ENCODE peak calls at places on chromosomes 12 and 14, in four cellular contexts. V is lung; O is naive thymus-derived CD4-positive, alpha-beta T cell; X is endothelial cell of umbilical vein. T is an unnamed sample. For H3K27me3 and H3K9me3, the result is how much of the 10 kb centered on the place peaks cover.

GRCh38 chr14:29712586-29712985 is 215.1 kb downstream of the PRKD1 start:
- DNase-seq in V (no peak), X (no peak), O (no peak), T (no peak)

GRCh38 chr12:117439531-117440001 is 78.1 kb upstream of the NOS1 start:
- DNase-seq in V (no peak), X (no peak), O (no peak), T (no peak)

GRCh38 chr12:18389820-18390219 is 128.5 kb downstream of the PIK3C2G start:
- DNase-seq in X (no peak), V (no peak), O (no peak), T (no peak)

GRCh38 chr14:100874411-100875091 is 29.0 kb downstream of the RTL1 start:
- DNase-seq in V (no peak), X (no peak), O (no peak), T (no peak)

GRCh38 chr12:16016748-16017147 is 105.6 kb downstream of the DERA start:
- DNase-seq in O (no peak), V (no peak), X (no peak), T (no peak)

GRCh38 chr12:94047781-94048567 is 100.4 kb upstream of the PLXNC1 start:
- DNase-seq in V (no peak), O (no peak), X (no peak), T (no peak)

GRCh38 chr12:5509122-5509521 is 77.2 kb downstream of the NTF3 start:
- DNase-seq in X (no peak), O (no peak), V (no peak), T (no peak)

GRCh38 chr14:103737432-103738045 is 21.9 kb downstream of the ZFYVE21 start:
- DNase-seq in O (no peak), X (no peak), V (no peak), T (peak)

GRCh38 chr12:66746489-66747201 is 67.8 kb upstream of the GRIP1 start:
- DNase-seq in V (no peak), X (no peak), O (no peak), T (no peak)

GRCh38 chr12:19752712-19753111 is 313.4 kb downstream of the AEBP2 start:
- DNase-seq in V (no peak), O (no peak), X (no peak), T (no peak)

GRCh38 chr12:91940322-91940721 is 205.3 kb downstream of the BTG1 start:
- DNase-seq in O (no peak), X (no peak), V (no peak), T (no peak)

GRCh38 chr12:63301311-63301710 is 150.3 kb upstream of the AVPR1A start:
- DNase-seq in V (no peak), X (no peak), O (no peak), T (no peak)

GRCh38 chr12:9649532-9649940 is 20.0 kb upstream of the CLEC2D start:
- DNase-seq in O (peak), X (no peak), V (no peak), T (peak)

GRCh38 chr12:76137611-76138010 is 53.1 kb upstream of the NAP1L1 start:
- DNase-seq in O (no peak), X (no peak), V (no peak), T (no peak)

GRCh38 chr14:26833777-26834176 is 235.9 kb upstream of the NOVA1 start:
- DNase-seq in V (no peak), X (no peak), O (no peak), T (no peak)

GRCh38 chr12:46374286-46374685 is 1.7 kb upstream of the SLC38A2 start:
- DNase-seq in O (no peak), V (no peak), X (no peak), T (no peak)

GRCh38 chr14:76862546-76863282 is 36.5 kb downstream of the LRRC74A start:
- DNase-seq in O (no peak), V (no peak), X (no peak), T (no peak)

GRCh38 chr12:80700327-80700726 is 7.1 kb upstream of the MYF6 start:
- DNase-seq in X (no peak), V (no peak), O (no peak), T (no peak)

GRCh38 chr12:102474438-102475064 is 5.8 kb downstream of the IGF1 start:
- DNase-seq in O (no peak), V (no peak), X (no peak), T (no peak)

GRCh38 chr12:104177663-104178501 is 37.7 kb upstream of the TXNRD1 start:
- DNase-seq in V (peak), X (peak), O (no peak), T (peak)

GRCh38 chr12:72141381-72141780 is 130.8 kb upstream of the TRHDE start:
- DNase-seq in V (no peak), O (no peak), X (no peak), T (no peak)

GRCh38 chr12:75137896-75138295 is 71.7 kb downstream of the KCNC2 start:
- DNase-seq in X (no peak), O (no peak), V (no peak), T (no peak)

GRCh38 chr12:121087467-121088207 is 45.0 kb upstream of the P2RX7 start:
- DNase-seq in X (no peak), O (no peak), V (no peak), T (no peak)

GRCh38 chr12:104667139-104667538 is 210.4 kb downstream of the CHST11 start:
- DNase-seq in V (peak), O (no peak), X (no peak), T (no peak)

GRCh38 chr12:27015730-27016076 is 1.5 kb upstream of the TM7SF3 start:
- DNase-seq in X (peak), O (no peak), V (no peak), T (no peak)

GRCh38 chr14:86057018-86057667 is 527.2 kb downstream of the FLRT2 start:
- DNase-seq in O (no peak), V (no peak), X (peak), T (no peak)

GRCh38 chr14:78399316-78399889 is 229.2 kb downstream of the NRXN3 start:
- DNase-seq in O (no peak), X (no peak), V (no peak), T (no peak)

GRCh38 chr14:96415559-96415958 is 23.6 kb downstream of the AK7 start:
- DNase-seq in V (no peak), X (no peak), O (no peak), T (no peak)

GRCh38 chr12:51972849-51973273 is 21.4 kb downstream of the ACVR1B start:
- DNase-seq in V (peak), O (peak), X (peak), T (no peak)

GRCh38 chr14:32984531-32984930 is 45.9 kb downstream of the NPAS3 start:
- DNase-seq in V (no peak), O (no peak), X (no peak), T (no peak)

GRCh38 chr12:39081910-39082309 is 176.5 kb upstream of the CPNE8 start:
- DNase-seq in V (no peak), O (no peak), X (no peak), T (no peak)

GRCh38 chr12:1171657-1172056 is 180.6 kb downstream of the ERC1 start:
- DNase-seq in V (no peak), X (peak), O (no peak), T (no peak)

GRCh38 chr12:84091642-84092041 is 821.0 kb downstream of the SLC6A15 start:
- DNase-seq in X (no peak), V (no peak), O (no peak), T (no peak)

GRCh38 chr12:114450511-114451300 is 44.8 kb upstream of the TBX5 start:
- DNase-seq in X (no peak), O (no peak), V (no peak), T (no peak)
- H3K27me3 ChIP-seq in X (under half), O (under half), V (under half), T (under half)

GRCh38 chr12:47410862-47411261 is 295.0 kb downstream of the RPAP3 start:
- DNase-seq in O (no peak), X (no peak), V (no peak), T (no peak)
- H3K4me3 ChIP-seq in O (no peak), X (no peak), V (no peak), T (no peak)

DNA sequence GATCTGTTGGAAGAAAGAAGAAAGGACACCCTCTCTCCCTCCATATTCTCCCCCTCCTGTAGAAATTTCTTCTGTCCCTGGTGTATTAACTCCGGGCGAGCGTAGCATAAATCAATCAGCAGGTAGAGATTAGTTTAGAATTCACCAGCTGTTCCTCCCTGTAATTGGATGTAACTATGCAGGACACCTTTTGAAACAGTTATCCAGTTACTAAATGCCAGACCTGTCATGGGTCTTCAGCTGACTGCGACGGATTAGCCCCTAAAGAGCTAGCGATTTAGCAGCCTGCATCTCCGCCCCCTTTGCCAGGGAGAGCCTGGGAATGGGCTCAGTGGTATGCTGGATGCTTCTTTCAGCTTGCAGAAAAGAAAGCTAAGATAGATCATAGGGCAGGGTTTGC is 16.4 kb downstream of the COPZ1 start:
- DNase-seq in V (no peak), X (no peak), O (no peak), T (no peak)
- H3K9me3 ChIP-seq in V (under half), X (under half), O (under half), T (under half)

GRCh38 chr14:90060965-90061848 is 587 bp upstream of the KCNK13 start:
- DNase-seq in V (no peak), O (no peak), X (no peak), T (no peak)
- H3K27me3 ChIP-seq in V (under half), O (under half), X (half or more), T (under half)